ENCODE peak calls at places on chromosomes 11 and 22, in seven cellular contexts. H is amygdala, M is adipocyte, K is NCI-H2107, C is foreskin keratinocyte, B is endothelial cell, A is mammary epithelial cell. G is an unnamed sample.

GRCh38 chr11:12587333-12587997 is 86.8 kb upstream of the TEAD1 start:
- DNase-seq in M (peak), C (peak), K (no peak), A (peak), B (peak), H (no peak), G (no peak)

GRCh38 chr22:39528080-39528661 is 4.4 kb downstream of the RPS19BP1 start:
- DNase-seq in A (no peak), H (no peak), K (no peak), C (no peak), B (no peak), M (peak), G (no peak)

GRCh38 chr11:47672283-47672730 is 29.9 kb upstream of the MTCH2 start:
- DNase-seq in K (no peak), C (peak), B (no peak), A (peak), H (no peak), M (no peak), G (no peak)

GRCh38 chr11:124167852-124168251 is 15.3 kb upstream of the OR10D3 start:
- DNase-seq in C (no peak), A (no peak), M (no peak), K (no peak), H (no peak), B (no peak), G (no peak)

GRCh38 chr11:73480677-73481076 is 104.5 kb downstream of the RELT start:
- DNase-seq in A (peak), K (no peak), C (no peak), M (peak), H (no peak), B (no peak), G (no peak)

GRCh38 chr11:65645710-65646109 is 7.8 kb downstream of the SIPA1 start:
- DNase-seq in A (no peak), M (peak), H (no peak), K (no peak), C (no peak), B (no peak), G (no peak)

GRCh38 chr11:75272821-75273301 is 32.3 kb downstream of the TPBGL start:
- DNase-seq in C (no peak), K (no peak), B (no peak), A (no peak), M (no peak), H (no peak), G (no peak)

GRCh38 chr11:129374993-129375721 is 491 bp upstream of the BARX2 start:
- DNase-seq in C (no peak), M (no peak), A (peak), H (no peak), B (peak), K (no peak), G (no peak)

GRCh38 chr11:67615455-67616430 is 9.0 kb downstream of the NDUFV1 start:
- DNase-seq in A (no peak), C (no peak), B (peak), H (no peak), M (no peak), K (no peak), G (no peak)

GRCh38 chr11:134447696-134448095 is 35.7 kb upstream of the B3GAT1 start:
- DNase-seq in C (no peak), M (no peak), A (no peak), K (no peak), H (no peak), B (no peak), G (no peak)

GRCh38 chr22:40813912-40814315 is 5.2 kb downstream of the SLC25A17 start:
- DNase-seq in H (no peak), A (no peak), M (no peak), B (no peak), C (no peak), K (no peak), G (no peak)

G was measured in natural killer cell.